ENCODE peak calls at places on chromosomes 7 and 10, in seven cellular contexts. One of them, this sample, is unnamed.

GRCh38 chr10:28678687-28679457 is 1.6 kb downstream of the BAMBI start:
- DNase-seq in CD4-positive, alpha-beta T cell: no peak
- DNase-seq in fibroblast of lung: peak; percentile 61
- DNase-seq in IMR-90: peak; percentile 24
- DNase-seq in endothelial cell: no peak
- DNase-seq in NCI-H1092 treated with DMSO at 0.1 percent for 48 hours: peak; percentile 31
- DNase-seq in HTR-8/SVneo: no peak
- DNase-seq in this sample: peak; percentile 45

GRCh38 chr10:103554488-103555320 is 61.2 kb downstream of the NEURL1 start:
- DNase-seq in IMR-90: peak; percentile 80
- DNase-seq in endothelial cell: no peak
- DNase-seq in NCI-H1092 treated with DMSO at 0.1 percent for 48 hours: peak; percentile 60
- DNase-seq in HTR-8/SVneo: peak; percentile 73
- DNase-seq in fibroblast of lung: peak; percentile 64
- DNase-seq in CD4-positive, alpha-beta T cell: no peak
- DNase-seq in this sample: peak; percentile 83

GRCh38 chr7:137633133-137633532 is 213.6 kb downstream of the DGKI start:
- DNase-seq in CD4-positive, alpha-beta T cell: no peak
- DNase-seq in NCI-H1092 treated with DMSO at 0.1 percent for 48 hours: no peak
- DNase-seq in fibroblast of lung: no peak
- DNase-seq in endothelial cell: no peak
- DNase-seq in IMR-90: no peak
- DNase-seq in HTR-8/SVneo: no peak
- DNase-seq in this sample: no peak

GRCh38 chr7:1716263-1717094 is 46.4 kb downstream of the ELFN1 start:
- DNase-seq in HTR-8/SVneo: peak; percentile 41
- DNase-seq in IMR-90: peak; percentile 40
- DNase-seq in fibroblast of lung: peak; percentile 70
- DNase-seq in CD4-positive, alpha-beta T cell: no peak
- DNase-seq in endothelial cell: no peak
- DNase-seq in NCI-H1092 treated with DMSO at 0.1 percent for 48 hours: no peak
- DNase-seq in this sample: peak; percentile 26

GRCh38 chr10:31604141-31604540 is 285.1 kb downstream of the ZEB1 start:
- DNase-seq in CD4-positive, alpha-beta T cell: no peak
- DNase-seq in NCI-H1092 treated with DMSO at 0.1 percent for 48 hours: peak; percentile 58
- DNase-seq in IMR-90: peak; percentile 41
- DNase-seq in endothelial cell: no peak
- DNase-seq in HTR-8/SVneo: peak; percentile 32
- DNase-seq in fibroblast of lung: no peak
- DNase-seq in this sample: no peak

GRCh38 chr10:78950656-78951587 is 117.8 kb upstream of the ZMIZ1 start:
- DNase-seq in NCI-H1092 treated with DMSO at 0.1 percent for 48 hours: no peak
- DNase-seq in HTR-8/SVneo: peak; percentile 38
- DNase-seq in fibroblast of lung: no peak
- DNase-seq in CD4-positive, alpha-beta T cell: no peak
- DNase-seq in IMR-90: no peak
- DNase-seq in endothelial cell: no peak
- DNase-seq in this sample: no peak

GRCh38 chr7:138105216-138105615 is 29.0 kb downstream of the AKR1D1 start:
- DNase-seq in HTR-8/SVneo: no peak
- DNase-seq in endothelial cell: no peak
- DNase-seq in fibroblast of lung: no peak
- DNase-seq in IMR-90: no peak
- DNase-seq in CD4-positive, alpha-beta T cell: no peak
- DNase-seq in NCI-H1092 treated with DMSO at 0.1 percent for 48 hours: no peak
- DNase-seq in this sample: no peak

GRCh38 chr10:108208732-108209131 is 1044.2 kb upstream of the SORCS1 start:
- DNase-seq in fibroblast of lung: no peak
- DNase-seq in HTR-8/SVneo: no peak
- DNase-seq in CD4-positive, alpha-beta T cell: no peak
- DNase-seq in IMR-90: no peak
- DNase-seq in NCI-H1092 treated with DMSO at 0.1 percent for 48 hours: no peak
- DNase-seq in endothelial cell: no peak
- DNase-seq in this sample: no peak

GRCh38 chr10:13100349-13101294 is 659 bp downstream of the OPTN start:
- DNase-seq in NCI-H1092 treated with DMSO at 0.1 percent for 48 hours: no peak
- DNase-seq in HTR-8/SVneo: peak; percentile 27
- DNase-seq in fibroblast of lung: peak; percentile 42
- DNase-seq in CD4-positive, alpha-beta T cell: peak; percentile 15
- DNase-seq in endothelial cell: peak; percentile 19
- DNase-seq in IMR-90: peak; percentile 31
- DNase-seq in this sample: peak; percentile 73

GRCh38 chr10:5983813-5984212 is 6.5 kb upstream of the IL15RA start:
- DNase-seq in CD4-positive, alpha-beta T cell: no peak
- DNase-seq in HTR-8/SVneo: no peak
- DNase-seq in NCI-H1092 treated with DMSO at 0.1 percent for 48 hours: no peak
- DNase-seq in endothelial cell: no peak
- DNase-seq in fibroblast of lung: no peak
- DNase-seq in IMR-90: peak; percentile 12
- DNase-seq in this sample: no peak

GRCh38 chr10:22479419-22479818 is 134.1 kb downstream of the SPAG6 start:
- DNase-seq in NCI-H1092 treated with DMSO at 0.1 percent for 48 hours: no peak
- DNase-seq in fibroblast of lung: no peak
- DNase-seq in IMR-90: no peak
- DNase-seq in endothelial cell: no peak
- DNase-seq in CD4-positive, alpha-beta T cell: no peak
- DNase-seq in HTR-8/SVneo: no peak
- DNase-seq in this sample: no peak

GRCh38 chr10:3757638-3758490 is 27.1 kb downstream of the KLF6 start:
- DNase-seq in CD4-positive, alpha-beta T cell: peak; percentile 51
- DNase-seq in IMR-90: no peak
- DNase-seq in endothelial cell: no peak
- DNase-seq in fibroblast of lung: no peak
- DNase-seq in HTR-8/SVneo: no peak
- DNase-seq in NCI-H1092 treated with DMSO at 0.1 percent for 48 hours: no peak
- DNase-seq in this sample: peak; percentile 50

GRCh38 chr7:82506702-82507101 is 63.1 kb upstream of the CACNA2D1 start:
- DNase-seq in IMR-90: peak; percentile 62
- DNase-seq in CD4-positive, alpha-beta T cell: no peak
- DNase-seq in HTR-8/SVneo: no peak
- DNase-seq in endothelial cell: no peak
- DNase-seq in fibroblast of lung: peak; percentile 75
- DNase-seq in NCI-H1092 treated with DMSO at 0.1 percent for 48 hours: no peak
- DNase-seq in this sample: peak; percentile 37

GRCh38 chr10:104281694-104282093 is 12.7 kb downstream of the GSTO2 start:
- DNase-seq in CD4-positive, alpha-beta T cell: no peak
- DNase-seq in IMR-90: no peak
- DNase-seq in HTR-8/SVneo: no peak
- DNase-seq in NCI-H1092 treated with DMSO at 0.1 percent for 48 hours: peak; percentile 21
- DNase-seq in endothelial cell: no peak
- DNase-seq in fibroblast of lung: no peak
- DNase-seq in this sample: no peak

GRCh38 chr10:1923586-1923985 is 186.3 kb upstream of the ADARB2 start:
- DNase-seq in endothelial cell: no peak
- DNase-seq in IMR-90: no peak
- DNase-seq in NCI-H1092 treated with DMSO at 0.1 percent for 48 hours: no peak
- DNase-seq in fibroblast of lung: no peak
- DNase-seq in CD4-positive, alpha-beta T cell: peak; percentile 9
- DNase-seq in HTR-8/SVneo: no peak
- DNase-seq in this sample: no peak

GRCh38 chr10:110746254-110746826 is 102.2 kb downstream of the RBM20 start:
- DNase-seq in IMR-90: peak; percentile 71
- DNase-seq in fibroblast of lung: peak; percentile 56
- DNase-seq in endothelial cell: peak; percentile 75
- DNase-seq in HTR-8/SVneo: peak; percentile 53
- DNase-seq in NCI-H1092 treated with DMSO at 0.1 percent for 48 hours: peak; percentile 59
- DNase-seq in CD4-positive, alpha-beta T cell: no peak
- DNase-seq in this sample: peak; percentile 72

GRCh38 chr10:43000021-43000411 is 76.9 kb upstream of the RET start:
- DNase-seq in fibroblast of lung: no peak
- DNase-seq in NCI-H1092 treated with DMSO at 0.1 percent for 48 hours: no peak
- DNase-seq in CD4-positive, alpha-beta T cell: no peak
- DNase-seq in IMR-90: no peak
- DNase-seq in endothelial cell: no peak
- DNase-seq in HTR-8/SVneo: no peak
- DNase-seq in this sample: no peak